ENCODE peak calls at places on chromosome 19, in ten cellular contexts. K is effector memory CD4-positive, alpha-beta T cell; L is cardiac fibroblast; E is MG63; M is fibroblast of mammary gland; H is colonic mucosa; S is tibial nerve; C is tibial artery; N is breast epithelium; W is GM23338. T is an unnamed sample.

GRCh38 chr19:6032381-6032780 is 54.4 kb upstream of the RANBP3 start:
- DNase-seq in K (no peak), L (no peak), E (no peak), M (no peak), H (no peak), S (no peak), C (peak; percentile 27), N (no peak), W (no peak), T (no peak)

GRCh38 chr19:48149430-48149829 is 20.7 kb downstream of the LIG1 start:
- DNase-seq in K (no peak), L (no peak), E (no peak), M (no peak), H (no peak), S (no peak), C (no peak), N (no peak), W (no peak), T (no peak)

GRCh38 chr19:8486661-8487136 is 15.7 kb downstream of the PRAM1 start:
- DNase-seq in K (no peak), L (no peak), E (no peak), M (no peak), H (no peak), S (no peak), C (no peak), N (no peak), W (no peak), T (no peak)

GRCh38 chr19:31145021-31145420 is 204.2 kb downstream of the TSHZ3 start:
- DNase-seq in K (no peak), L (no peak), E (no peak), M (no peak), H (no peak), S (no peak), C (no peak), N (no peak), W (no peak), T (no peak)

GRCh38 chr19:37979547-37980082 is 72.6 kb downstream of the SIPA1L3 start:
- DNase-seq in K (no peak), L (no peak), E (no peak), M (no peak), H (peak; percentile 42), S (no peak), C (peak; percentile 60), N (no peak), W (no peak), T (no peak)

GRCh38 chr19:34254552-34255432 is at the start of gene GARRE1:
- DNase-seq in K (peak; percentile 5), L (peak; percentile 67), E (peak; percentile 86), M (no peak), H (peak; percentile 41), S (no peak), C (no peak), N (no peak), W (peak; percentile 72), T (no peak)

GRCh38 chr19:56840452-56841193 is at the start of the genes PEG3 and ZIM2:
- DNase-seq in K (no peak), L (peak; percentile 20), E (no peak), M (peak; percentile 0), H (peak; percentile 26), S (no peak), C (peak; percentile 78), N (peak; percentile 61), W (no peak), T (no peak)

GRCh38 chr19:35267818-35268545 is 780 bp upstream of the USF2 start:
- DNase-seq in K (peak; percentile 60), L (peak; percentile 82), E (peak; percentile 80), M (peak; percentile 53), H (peak; percentile 68), S (peak; percentile 48), C (peak; percentile 85), N (peak; percentile 69), W (peak; percentile 82), T (no peak)

GRCh38 chr19:39765091-39766076 is 13.3 kb upstream of the LEUTX start:
- DNase-seq in K (no peak), L (peak; percentile 59), E (peak; percentile 27), M (peak; percentile 56), H (peak; percentile 44), S (peak; percentile 21), C (no peak), N (no peak), W (peak; percentile 88), T (peak; percentile 43)

GRCh38 chr19:6556043-6556449 is 25.2 kb downstream of the TNFSF9 start:
- DNase-seq in K (no peak), L (no peak), E (no peak), M (no peak), H (no peak), S (no peak), C (no peak), N (no peak), W (no peak), T (no peak)

GRCh38 chr19:35845215-35846037 is 6.9 kb downstream of the NPHS1 start:
- DNase-seq in K (no peak), L (no peak), E (peak; percentile 28), M (peak; percentile 28), H (peak; percentile 69), S (no peak), C (no peak), N (no peak), W (peak; percentile 80), T (no peak)

GRCh38 chr19:50607874-50608785 is 31.6 kb downstream of the SYT3 start:
- DNase-seq in K (peak; percentile 15), L (peak; percentile 74), E (peak; percentile 87), M (peak; percentile 85), H (peak; percentile 49), S (peak; percentile 33), C (no peak), N (no peak), W (peak; percentile 100), T (peak; percentile 18)

GRCh38 chr19:36916991-36917390 is 859 bp downstream of the ZNF568 start:
- DNase-seq in K (no peak), L (peak; percentile 30), E (no peak), M (peak; percentile 72), H (no peak), S (no peak), C (no peak), N (no peak), W (peak; percentile 20), T (no peak)

GRCh38 chr19:8252922-8253589 is 43.9 kb downstream of the CERS4 start:
- DNase-seq in K (peak; percentile 59), L (peak; percentile 82), E (peak; percentile 78), M (peak; percentile 73), H (peak; percentile 85), S (peak; percentile 87), C (peak; percentile 86), N (peak; percentile 81), W (peak; percentile 91), T (peak; percentile 70)

GRCh38 chr19:50204811-50205675 is 1.6 kb downstream of the MYH14 start:
- DNase-seq in K (no peak), L (no peak), E (no peak), M (no peak), H (peak; percentile 95), S (no peak), C (no peak), N (peak; percentile 84), W (peak; percentile 96), T (no peak)

DNA sequence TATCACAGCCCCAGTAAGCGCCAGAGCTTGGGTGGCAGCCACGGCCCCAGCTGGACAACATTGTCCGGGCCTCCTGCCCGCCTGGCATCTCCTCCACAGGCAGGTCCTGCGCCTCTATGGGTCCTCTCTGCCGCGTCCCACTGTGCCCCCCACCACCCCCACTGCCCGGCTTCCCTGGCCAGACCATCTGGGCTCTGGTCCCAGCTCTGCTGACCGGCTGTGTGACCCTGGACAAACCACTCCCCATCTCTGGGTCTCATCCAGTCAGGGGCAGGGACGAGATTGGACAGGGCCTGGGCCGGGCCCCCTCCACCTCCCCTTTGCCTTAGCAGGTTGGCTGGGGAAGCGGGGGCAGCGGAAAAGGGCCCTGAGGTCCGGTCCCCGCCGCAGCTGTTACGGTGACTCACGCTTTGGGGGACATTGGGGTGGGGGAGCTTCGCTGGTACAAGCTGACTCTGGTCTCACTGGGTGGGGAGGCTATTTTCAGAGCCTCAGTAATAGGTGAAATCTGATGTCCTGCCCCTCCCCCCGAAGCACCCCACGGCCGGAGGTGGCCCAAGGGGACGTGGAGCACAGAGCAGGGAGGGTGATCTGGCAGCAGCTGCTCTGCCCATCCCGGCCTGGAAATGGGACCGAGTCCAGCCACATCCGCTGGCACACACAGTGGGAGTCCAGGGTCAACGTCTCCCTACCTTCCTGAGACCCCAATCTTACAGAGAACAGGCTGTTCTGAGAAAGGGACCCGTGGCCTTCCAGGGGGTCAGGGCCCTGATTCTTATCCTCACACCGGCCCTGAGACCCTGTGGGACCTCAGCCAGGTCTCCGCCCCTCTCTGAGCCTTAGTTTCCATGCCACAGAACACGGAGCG is 9.1 kb downstream of the NFIC start:
- DNase-seq in K (no peak), L (peak; percentile 87), E (peak; percentile 51), M (peak; percentile 82), H (peak; percentile 57), S (peak; percentile 86), C (peak; percentile 99), N (peak; percentile 77), W (no peak), T (no peak)
- H3K4me3 ChIP-seq in K (no peak overlapping the region), L (peak overlapping the region; percentile 14), E (no peak overlapping the region), M (no peak overlapping the region), H (no peak overlapping the region), S (peak overlapping the region; percentile 12), C (peak overlapping the region; percentile 30), N (peak overlapping the region; percentile 31), W (no peak overlapping the region), T (no peak overlapping the region)

GRCh38 chr19:13908674-13909073 is 2.7 kb downstream of the CC2D1A start:
- DNase-seq in K (no peak), L (no peak), E (no peak), M (no peak), H (no peak), S (no peak), C (no peak), N (no peak), W (no peak), T (no peak)
- H3K4me3 ChIP-seq in K (no peak overlapping the region), L (no peak overlapping the region), E (no peak overlapping the region), M (no peak overlapping the region), H (no peak overlapping the region), S (no peak overlapping the region), C (no peak overlapping the region), N (no peak overlapping the region), W (no peak overlapping the region), T (no peak overlapping the region)

GRCh38 chr19:4455742-4456565 is 1.6 kb downstream of the UBXN6 start:
- DNase-seq in K (no peak), L (peak; percentile 88), E (peak; percentile 27), M (peak; percentile 97), H (no peak), S (peak; percentile 47), C (no peak), N (no peak), W (no peak), T (no peak)
- H3K4me3 ChIP-seq in K (peak overlapping the region; percentile 51), L (peak overlapping the region; percentile 85), E (peak overlapping the region; percentile 55), M (peak overlapping the region; percentile 87), H (peak overlapping the region; percentile 63), S (peak overlapping the region; percentile 65), C (peak overlapping the region; percentile 94), N (peak overlapping the region; percentile 75), W (peak overlapping the region; percentile 77), T (no peak overlapping the region)

DNA sequence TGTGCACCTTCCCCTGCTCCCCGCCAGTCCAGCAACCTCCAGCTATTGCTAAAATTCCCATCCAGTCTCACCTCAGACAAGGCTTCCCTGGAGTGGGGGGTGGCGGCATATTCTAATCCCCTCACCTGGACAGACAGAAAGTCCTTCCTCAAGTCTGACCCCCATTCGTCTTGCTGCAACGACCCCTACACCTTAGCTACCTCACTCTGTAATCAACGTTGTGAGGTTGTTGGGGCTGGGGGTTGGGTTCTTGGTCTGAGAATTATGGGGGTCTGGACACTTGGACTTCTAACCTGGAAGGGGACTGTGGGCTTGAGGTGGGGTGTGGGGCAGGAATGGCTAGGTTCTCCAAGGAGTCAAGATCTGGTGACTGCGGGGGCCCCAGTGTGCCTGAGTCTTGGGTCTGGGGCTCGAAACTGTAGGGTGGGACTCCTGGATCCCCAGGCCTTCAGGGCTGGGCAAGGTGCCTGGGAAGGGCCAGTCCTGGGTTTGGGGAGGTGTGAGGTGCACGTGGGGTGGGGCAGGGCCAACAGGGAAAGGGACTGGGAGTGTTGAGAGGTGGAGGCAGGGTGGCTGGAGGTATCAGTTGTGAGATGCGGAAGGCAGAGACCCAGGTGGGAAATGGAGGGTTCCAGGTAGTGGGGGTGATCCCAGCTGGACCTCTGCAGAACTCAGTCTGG is 1.3 kb downstream of the FOXA3 start:
- DNase-seq in K (no peak), L (no peak), E (no peak), M (no peak), H (peak; percentile 77), S (no peak), C (no peak), N (no peak), W (no peak), T (no peak)
- H3K4me3 ChIP-seq in K (no peak overlapping the region), L (no peak overlapping the region), E (no peak overlapping the region), M (no peak overlapping the region), H (peak overlapping the region; percentile 77), S (no peak overlapping the region), C (no peak overlapping the region), N (no peak overlapping the region), W (peak overlapping the region; percentile 63), T (peak overlapping the region; percentile 78)

T was measured in iPS DF 6.9.